ENCODE peak calls at places on chromosomes 12 and 14, in eight cellular contexts. Q is natural killer cell, N is GM10248, O is choroid plexus epithelial cell, K is progenitor cell of endocrine pancreas, B is astrocyte of the cerebellum, P is OCI-LY7, C is epithelial cell of proximal tubule. E is an unnamed sample.

GRCh38 chr12:1491983-1492697 is 102.2 kb downstream of the FBXL14 start:
- DNase-seq in Q (no peak), N (no peak), O (no peak), K (no peak), B (no peak), P (no peak), C (no peak), E (no peak)

GRCh38 chr14:63492391-63492790 is 50.8 kb downstream of the PPP2R5E start:
- DNase-seq in Q (no peak), N (no peak), O (peak), K (no peak), B (no peak), P (no peak), C (no peak), E (no peak)

GRCh38 chr14:103803661-103804060 is 43.7 kb downstream of the PPP1R13B start:
- DNase-seq in Q (no peak), N (no peak), O (peak), K (no peak), B (no peak), P (no peak), C (no peak), E (no peak)

GRCh38 chr12:13102481-13103195 is 829 bp downstream of the GSG1 start:
- DNase-seq in Q (no peak), N (no peak), O (peak), K (no peak), B (no peak), P (no peak), C (no peak), E (no peak)

GRCh38 chr12:32516230-32516629 is 116.9 kb downstream of the FGD4 start:
- DNase-seq in Q (no peak), N (no peak), O (no peak), K (no peak), B (no peak), P (peak), C (no peak), E (no peak)

GRCh38 chr12:130661501-130662255 is 54.4 kb downstream of the RIMBP2 start:
- DNase-seq in Q (no peak), N (no peak), O (peak), K (no peak), B (no peak), P (no peak), C (no peak), E (no peak)

GRCh38 chr12:41264281-41264680 is 76.2 kb downstream of the PDZRN4 start:
- DNase-seq in Q (no peak), N (peak), O (peak), K (no peak), B (no peak), P (peak), C (no peak), E (no peak)

GRCh38 chr14:53924754-53925153 is 31.9 kb downstream of the BMP4 start:
- DNase-seq in Q (no peak), N (no peak), O (peak), K (no peak), B (peak), P (no peak), C (peak), E (no peak)

GRCh38 chr14:57533214-57533613 is 39.6 kb upstream of the CCDC198 start:
- DNase-seq in Q (no peak), N (no peak), O (peak), K (no peak), B (peak), P (peak), C (no peak), E (no peak)

GRCh38 chr12:122788387-122788786 is 14.0 kb downstream of the CCDC62 start:
- DNase-seq in Q (no peak), N (no peak), O (no peak), K (no peak), B (peak), P (no peak), C (no peak), E (no peak)

GRCh38 chr14:44449694-44450093 is 57.4 kb downstream of the FSCB start:
- DNase-seq in Q (no peak), N (no peak), O (no peak), K (no peak), B (no peak), P (no peak), C (no peak), E (no peak)

GRCh38 chr14:39419272-39419671 is 13.0 kb downstream of the FBXO33 start:
- DNase-seq in Q (no peak), N (no peak), O (peak), K (no peak), B (no peak), P (no peak), C (no peak), E (no peak)

GRCh38 chr12:25692115-25693035 is 139.3 kb upstream of the LMNTD1 start:
- DNase-seq in Q (no peak), N (no peak), O (peak), K (no peak), B (peak), P (no peak), C (no peak), E (no peak)

GRCh38 chr14:106308839-106309389 is 782.5 kb downstream of the TMEM121 start:
- DNase-seq in Q (peak), N (peak), O (peak), K (no peak), B (no peak), P (peak), C (no peak), E (no peak)

GRCh38 chr12:117551698-117552097 is 190.3 kb upstream of the NOS1 start:
- DNase-seq in Q (no peak), N (no peak), O (no peak), K (no peak), B (no peak), P (no peak), C (no peak), E (no peak)

GRCh38 chr12:19761465-19761864 is 322.2 kb downstream of the AEBP2 start:
- DNase-seq in Q (no peak), N (no peak), O (no peak), K (no peak), B (no peak), P (no peak), C (no peak), E (no peak)

GRCh38 chr14:95156765-95157194 is 549 bp downstream of the DICER1 start:
- DNase-seq in Q (no peak), N (peak), O (peak), K (peak), B (no peak), P (peak), C (no peak), E (no peak)

DNA sequence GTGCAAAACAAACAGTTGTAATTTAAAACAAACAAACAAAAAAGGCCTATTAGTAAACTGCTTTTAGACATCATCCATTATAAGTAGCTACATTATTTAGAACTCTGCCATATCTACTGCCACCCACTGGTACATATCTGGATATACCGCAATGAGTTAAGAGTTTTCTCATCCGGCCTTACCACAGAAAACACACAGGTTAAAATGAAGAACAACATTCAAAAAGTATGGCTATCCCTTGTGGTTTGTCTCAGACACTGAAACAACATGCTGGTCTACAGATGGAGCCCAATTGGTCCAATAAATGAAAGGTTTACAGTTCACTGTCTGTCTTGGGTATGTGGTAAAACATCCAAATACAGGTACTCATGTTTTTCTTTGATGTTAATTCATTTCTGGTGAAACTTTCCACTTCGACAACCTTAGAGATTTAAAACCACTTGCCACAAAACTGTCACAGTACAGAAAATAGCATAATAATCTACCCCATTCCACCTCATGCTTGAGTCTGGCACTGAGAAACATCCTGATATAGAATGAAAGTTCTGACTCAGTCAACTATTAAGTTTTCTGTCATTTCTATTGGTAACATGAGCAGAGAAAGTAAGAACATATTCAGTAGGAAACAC is 354.3 kb downstream of the CEP128 start:
- DNase-seq in Q (no peak), N (peak), O (peak), K (no peak), B (peak), P (peak), C (peak), E (no peak)
- TF ChIP-seq CTCF in Q (no peak), N (peak), O (peak), K (peak), B (peak), P (peak), C (peak), E (no peak)

DNA sequence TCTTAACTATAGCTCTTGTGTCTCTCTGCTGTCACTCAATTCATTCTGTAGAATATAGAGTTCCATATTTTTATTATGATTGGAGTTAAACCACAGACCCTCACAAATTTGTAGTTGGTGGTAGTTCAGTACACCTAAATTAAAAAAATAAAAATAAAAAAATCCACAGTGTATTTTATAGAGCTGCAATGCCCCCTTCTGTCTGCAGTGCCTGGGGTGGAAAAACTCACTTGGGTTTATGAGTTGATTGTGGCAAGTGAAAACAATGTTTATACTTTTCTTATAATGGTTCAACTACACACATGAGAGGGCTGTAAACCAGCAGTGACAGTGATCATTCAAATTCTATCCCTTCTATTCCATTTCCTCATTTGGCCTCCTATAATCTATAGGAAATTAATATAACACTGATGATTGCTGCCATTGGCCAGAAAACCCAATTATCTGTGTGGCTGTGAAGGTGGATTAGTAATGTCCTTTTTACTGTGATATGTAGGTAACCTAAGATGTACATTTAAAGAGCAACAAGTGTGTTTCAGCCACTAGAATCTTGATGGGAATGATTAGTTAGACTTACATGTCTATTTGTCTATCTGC is 166.9 kb upstream of the LRIG3 start:
- DNase-seq in Q (no peak), N (no peak), O (peak), K (no peak), B (peak), P (no peak), C (no peak), E (no peak)
- TF ChIP-seq CTCF in Q (no peak), N (peak), O (peak), K (peak), B (peak), P (peak), C (peak), E (no peak)

GRCh38 chr12:129069886-129070285 is 216.6 kb downstream of the GLT1D1 start:
- DNase-seq in Q (no peak), N (no peak), O (no peak), K (no peak), B (no peak), P (no peak), C (no peak), E (no peak)
- TF ChIP-seq CTCF in Q (no peak), N (no peak), O (no peak), K (no peak), B (no peak), P (no peak), C (no peak), E (no peak)

GRCh38 chr12:8032242-8033152 is at the start of gene FOXJ2:
- DNase-seq in Q (peak), N (peak), O (peak), K (peak), B (no peak), P (peak), C (no peak), E (no peak)
- TF ChIP-seq CTCF in Q (no peak), N (no peak), O (peak), K (peak), B (peak), P (peak), C (no peak), E (no peak)

DNA sequence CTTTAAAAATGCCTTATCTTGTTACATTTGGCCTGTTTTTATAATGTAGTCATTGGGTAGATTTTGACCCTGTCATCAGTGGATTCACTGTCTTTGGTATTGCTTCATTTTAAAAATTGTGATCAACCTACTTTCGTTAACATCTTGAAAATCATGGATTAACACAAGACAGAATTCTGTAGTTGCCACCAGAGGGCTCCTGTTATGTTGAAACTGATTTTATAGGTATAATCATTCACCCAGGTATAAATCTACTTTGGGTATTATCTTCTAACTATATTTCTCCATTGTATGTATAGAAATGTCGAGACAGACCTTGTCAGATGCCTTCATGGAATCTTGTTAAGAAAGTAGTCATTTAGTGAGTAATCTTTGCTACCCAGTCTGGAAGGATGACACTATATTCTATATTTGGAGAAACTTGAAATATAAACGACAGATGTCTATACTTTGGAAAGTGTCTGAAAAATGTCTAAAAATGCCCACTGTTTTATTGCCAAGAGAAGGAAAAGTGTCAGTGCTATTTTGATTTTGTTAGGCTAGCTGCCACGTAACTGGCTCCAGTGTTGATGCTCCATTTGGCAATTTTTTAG is 129.4 kb downstream of the PELI2 start:
- DNase-seq in Q (no peak), N (no peak), O (peak), K (no peak), B (no peak), P (peak), C (no peak), E (no peak)
- TF ChIP-seq CTCF in Q (no peak), N (peak), O (peak), K (peak), B (peak), P (peak), C (peak), E (no peak)

DNA sequence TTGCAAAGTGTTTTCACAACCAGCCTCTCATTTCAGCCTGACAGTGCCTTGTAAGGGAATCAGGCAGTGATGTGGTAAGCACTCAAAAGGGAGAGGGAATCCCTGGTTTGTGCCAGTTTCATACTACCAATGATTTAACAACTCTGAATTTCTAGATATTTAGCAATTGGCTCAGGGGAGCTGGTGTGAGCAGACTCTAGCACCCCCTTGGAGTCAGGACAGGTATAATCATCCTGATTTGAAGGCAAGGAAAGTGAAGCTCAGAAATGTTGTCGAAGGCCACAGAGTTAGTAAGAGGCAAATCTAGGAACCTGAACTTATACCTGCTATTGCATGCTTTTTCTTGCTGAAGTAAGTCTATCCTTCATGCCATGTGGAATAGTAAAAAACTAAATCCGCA is 63.1 kb upstream of the DACT1 start:
- DNase-seq in Q (no peak), N (no peak), O (peak), K (no peak), B (no peak), P (no peak), C (no peak), E (no peak)
- TF ChIP-seq CTCF in Q (no peak), N (no peak), O (peak), K (peak), B (no peak), P (no peak), C (peak), E (no peak)

GRCh38 chr14:89906000-89906399 is 48.5 kb downstream of the EFCAB11 start:
- DNase-seq in Q (no peak), N (no peak), O (no peak), K (no peak), B (no peak), P (no peak), C (no peak), E (no peak)

GRCh38 chr14:89903340-89903965 is 51.1 kb downstream of the EFCAB11 start:
- DNase-seq in Q (no peak), N (no peak), O (no peak), K (no peak), B (no peak), P (no peak), C (no peak), E (no peak)

GRCh38 chr14:89902876-89903275 is 51.7 kb downstream of the EFCAB11 start:
- DNase-seq in Q (no peak), N (no peak), O (no peak), K (no peak), B (no peak), P (no peak), C (no peak), E (no peak)

GRCh38 chr14:89900822-89901221 is 53.7 kb downstream of the EFCAB11 start:
- DNase-seq in Q (no peak), N (no peak), O (peak), K (no peak), B (no peak), P (no peak), C (no peak), E (no peak)

GRCh38 chr14:89899917-89900680 is 54.4 kb downstream of the EFCAB11 start:
- DNase-seq in Q (no peak), N (peak), O (peak), K (no peak), B (no peak), P (peak), C (no peak), E (no peak)
- TF ChIP-seq CTCF in Q (peak), N (peak), O (peak), K (peak), B (peak), P (peak), C (peak), E (no peak)

GRCh38 chr14:35215110-35215872 is 76.9 kb upstream of the PSMA6 start:
- DNase-seq in Q (no peak), N (peak), O (peak), K (no peak), B (peak), P (peak), C (no peak), E (no peak)
- TF ChIP-seq CTCF in Q (no peak), N (peak), O (peak), K (peak), B (peak), P (peak), C (peak), E (no peak)

GRCh38 chr14:24952851-24953666 is 96.9 kb downstream of the STXBP6 start:
- DNase-seq in Q (no peak), N (no peak), O (no peak), K (no peak), B (no peak), P (no peak), C (no peak), E (no peak)
- TF ChIP-seq CTCF in Q (no peak), N (no peak), O (peak), K (peak), B (no peak), P (no peak), C (peak), E (no peak)